ENCODE peak calls at places on chromosomes 12 and 14, in nine cellular contexts. P is heart right ventricle, N is mesothelial cell of epicardium, G is renal cortical epithelial cell, L is dorsolateral prefrontal cortex, Y is NCI-H1436, B is EH, E is H7, M is GM20000. O is an unnamed sample.

GRCh38 chr14:52553002-52553670 is 500 bp downstream of the GPR137C start:
- DNase-seq in P (peak), M (peak), L (no peak), B (peak), Y (no peak), G (no peak), N (peak), E (peak), O (no peak)

GRCh38 chr12:113056631-113057488 is at the start of gene DTX1:
- DNase-seq in P (peak), N (no peak), L (no peak), B (no peak), E (peak), Y (no peak), M (peak), G (no peak), O (no peak)

GRCh38 chr14:85088231-85088630 is 441.7 kb upstream of the FLRT2 start:
- DNase-seq in L (no peak), P (no peak), E (no peak), M (no peak), N (no peak), Y (no peak), B (no peak), G (peak), O (peak)

GRCh38 chr12:12986775-12987332 is 13.2 kb downstream of the HEBP1 start:
- DNase-seq in L (no peak), M (no peak), P (no peak), B (no peak), Y (no peak), E (no peak), G (no peak), N (no peak), O (no peak)

GRCh38 chr14:105026789-105027563 is 6.1 kb upstream of the CDCA4 start:
- DNase-seq in P (no peak), M (peak), Y (no peak), G (peak), E (no peak), L (no peak), B (peak), N (no peak), O (peak)

GRCh38 chr12:12592930-12593329 is 18.7 kb upstream of the CREBL2 start:
- DNase-seq in P (no peak), B (peak), M (no peak), N (no peak), G (peak), Y (no peak), L (no peak), E (no peak), O (peak)

GRCh38 chr14:100030441-100031153 is 34.6 kb upstream of the EVL start:
- DNase-seq in M (no peak), G (peak), B (peak), L (no peak), P (no peak), Y (no peak), E (no peak), N (no peak), O (peak)

GRCh38 chr12:74043343-74043742 is 494.3 kb upstream of the ATXN7L3B start:
- DNase-seq in N (no peak), M (no peak), L (no peak), E (no peak), G (peak), Y (no peak), B (no peak), P (no peak), O (peak)

GRCh38 chr12:108666326-108666995 is 32.8 kb upstream of the SELPLG start:
- DNase-seq in Y (no peak), G (no peak), M (no peak), L (peak), P (peak), N (no peak), E (no peak), B (peak), O (no peak)

GRCh38 chr12:56635539-56636117 is 5.5 kb upstream of the BAZ2A start:
- DNase-seq in P (no peak), E (peak), N (no peak), L (no peak), G (no peak), B (no peak), M (peak), Y (no peak), O (peak)

GRCh38 chr12:50542448-50542847 is 37.7 kb downstream of the DIP2B start:
- DNase-seq in L (no peak), P (no peak), G (peak), N (no peak), E (no peak), M (no peak), B (peak), Y (peak), O (peak)

O was measured in bronchial epithelial cell.